ENCODE peak calls at places on chromosomes 13 and 19, in nine cellular contexts. J is GM23338; E is mammary epithelial cell; G is astrocyte of the spinal cord; Y is A549; U is brain microvascular endothelial cell; M is left ventricle myocardium inferior; P is CD8-positive, alpha-beta T cell; V is psoas muscle. I is an unnamed sample.

GRCh38 chr19:47637550-47637949 is 28.6 kb downstream of the BICRA start:
- DNase-seq in E (peak), P (no peak), G (no peak), V (no peak), U (peak), M (no peak), J (no peak), Y (no peak), I (peak)

GRCh38 chr19:16208064-16208759 is 10.5 kb downstream of the AP1M1 start:
- DNase-seq in J (no peak), Y (no peak), P (no peak), U (no peak), G (no peak), E (no peak), M (no peak), V (no peak), I (no peak)

GRCh38 chr13:108944760-108945159 is 315.3 kb downstream of the MYO16 start:
- DNase-seq in E (peak), U (no peak), P (no peak), M (no peak), V (no peak), J (no peak), Y (no peak), G (no peak), I (peak)

GRCh38 chr19:42421591-42422031 is 5.6 kb downstream of the LIPE start:
- DNase-seq in M (no peak), Y (no peak), J (no peak), V (no peak), P (no peak), U (no peak), G (no peak), E (peak), I (no peak)

GRCh38 chr13:96100457-96101220 is 10.7 kb downstream of the HS6ST3 start:
- DNase-seq in Y (no peak), J (peak), V (no peak), P (no peak), M (no peak), E (no peak), U (no peak), G (no peak), I (peak)

GRCh38 chr13:34189946-34190345 is 372.0 kb downstream of the RFC3 start:
- DNase-seq in G (no peak), P (no peak), U (no peak), J (no peak), V (no peak), Y (no peak), M (no peak), E (no peak), I (no peak)

GRCh38 chr19:7692417-7693088 is 9.4 kb downstream of the FCER2 start:
- DNase-seq in M (no peak), E (no peak), P (no peak), Y (no peak), V (no peak), J (no peak), G (no peak), U (no peak), I (no peak)

GRCh38 chr19:13012690-13013608 is 17.7 kb downstream of the NFIX start:
- DNase-seq in M (peak), V (peak), U (no peak), E (peak), J (peak), G (peak), P (no peak), Y (no peak), I (peak)

GRCh38 chr13:40261947-40262346 is 404.5 kb downstream of the FOXO1 start:
- DNase-seq in P (no peak), J (no peak), G (no peak), E (no peak), Y (no peak), M (no peak), U (no peak), V (no peak), I (no peak)

GRCh38 chr13:45411631-45412030 is 6.5 kb downstream of the SLC25A30 start:
- DNase-seq in M (no peak), Y (no peak), U (no peak), G (no peak), J (no peak), E (no peak), V (no peak), P (no peak), I (no peak)

GRCh38 chr19:6718111-6718740 is 2.2 kb downstream of the C3 start:
- DNase-seq in V (no peak), G (no peak), U (no peak), E (no peak), J (no peak), Y (no peak), M (no peak), P (no peak), I (no peak)

GRCh38 chr19:10006335-10006708 is 4.0 kb downstream of the COL5A3 start:
- DNase-seq in U (no peak), G (peak), V (peak), J (no peak), Y (no peak), M (peak), E (no peak), P (no peak), I (peak)

GRCh38 chr13:40651866-40652587 is 14.4 kb downstream of the FOXO1 start:
- DNase-seq in M (no peak), U (no peak), J (peak), V (no peak), P (no peak), G (no peak), Y (no peak), E (no peak), I (no peak)

GRCh38 chr19:48480476-48481190 is 11.5 kb downstream of the CYTH2 start:
- DNase-seq in P (peak), V (no peak), M (peak), J (peak), E (no peak), Y (no peak), G (peak), U (peak), I (peak)

GRCh38 chr19:3986260-3987041 is 1.2 kb upstream of the EEF2 start:
- DNase-seq in Y (peak), G (peak), U (peak), P (peak), J (peak), V (peak), E (peak), M (no peak), I (peak)

GRCh38 chr13:59043016-59043415 is 1120.7 kb downstream of the DIAPH3 start:
- DNase-seq in M (no peak), U (no peak), P (no peak), V (no peak), Y (no peak), E (no peak), J (peak), G (peak), I (no peak)

GRCh38 chr19:52237771-52238400 is 31.5 kb upstream of the ZNF766 start:
- DNase-seq in J (peak), U (peak), Y (no peak), P (peak), V (peak), G (peak), E (peak), M (peak), I (peak)

GRCh38 chr13:33207616-33207964 is 78.0 kb downstream of the STARD13 start:
- DNase-seq in G (peak), J (no peak), P (no peak), U (no peak), V (peak), M (no peak), Y (no peak), E (peak), I (peak)

GRCh38 chr13:43145556-43145955 is 122.2 kb downstream of the DNAJC15 start:
- DNase-seq in G (no peak), M (no peak), Y (no peak), P (no peak), U (no peak), E (no peak), J (no peak), V (no peak), I (no peak)

GRCh38 chr19:23439623-23440022 is 44.4 kb upstream of the ZNF91 start:
- DNase-seq in M (no peak), P (no peak), V (no peak), J (peak), G (no peak), E (no peak), Y (no peak), U (no peak), I (no peak)

GRCh38 chr13:70253411-70253810 is 145.2 kb upstream of the KLHL1 start:
- DNase-seq in Y (no peak), E (peak), P (no peak), V (no peak), M (no peak), G (no peak), J (no peak), U (peak), I (no peak)

GRCh38 chr13:24683833-24684599 is 3.8 kb downstream of the ATP12A start:
- DNase-seq in J (peak), E (peak), Y (peak), G (peak), V (peak), M (peak), U (peak), P (peak), I (peak)

GRCh38 chr19:18364826-18365528 is 21.0 kb upstream of the GDF15 start:
- DNase-seq in P (no peak), E (peak), U (peak), J (peak), G (peak), M (peak), Y (peak), V (no peak), I (peak)

GRCh38 chr13:77981191-77981925 is 62.7 kb upstream of the EDNRB start:
- DNase-seq in Y (no peak), M (no peak), V (no peak), E (peak), P (no peak), U (peak), J (no peak), G (peak), I (peak)

GRCh38 chr19:18594096-18594823 is 5.7 kb downstream of the REX1BD start:
- DNase-seq in M (peak), J (peak), P (peak), G (peak), V (peak), E (peak), U (peak), Y (peak), I (peak)

GRCh38 chr19:1412995-1413889 is 5.9 kb downstream of the DAZAP1 start:
- DNase-seq in J (no peak), M (no peak), G (no peak), P (no peak), U (no peak), Y (no peak), E (no peak), V (no peak), I (no peak)

GRCh38 chr19:5445667-5446066 is 9.6 kb upstream of the ZNRF4 start:
- DNase-seq in Y (no peak), E (peak), M (no peak), G (no peak), P (no peak), J (no peak), U (no peak), V (no peak), I (no peak)

GRCh38 chr13:101149735-101150380 is 266.4 kb downstream of the NALCN start:
- DNase-seq in U (peak), J (peak), G (peak), M (no peak), E (peak), P (no peak), V (no peak), Y (peak), I (peak)

GRCh38 chr13:66559093-66559492 is 671.0 kb downstream of the PCDH9 start:
- DNase-seq in E (no peak), J (no peak), U (no peak), V (no peak), G (no peak), Y (no peak), M (no peak), P (no peak), I (no peak)

GRCh38 chr13:24104723-24105122 is 55.8 kb upstream of the SPATA13 start:
- DNase-seq in Y (no peak), M (no peak), P (no peak), U (no peak), J (no peak), G (no peak), E (no peak), V (no peak), I (no peak)

GRCh38 chr19:38134538-38135149 is 89.4 kb downstream of the DPF1 start:
- DNase-seq in G (peak), V (no peak), Y (peak), J (peak), P (no peak), E (peak), M (no peak), U (peak), I (peak)

GRCh38 chr19:50870417-50871089 is 2.7 kb upstream of the KLK2 start:
- DNase-seq in U (no peak), M (no peak), J (peak), V (no peak), E (no peak), P (no peak), G (no peak), Y (peak), I (peak)

GRCh38 chr13:85798999-85799646 is at the start of gene SLITRK6:
- DNase-seq in U (peak), Y (peak), E (peak), V (no peak), M (no peak), J (peak), G (peak), P (no peak), I (peak)
- TF ChIP-seq CTCF in U (peak), Y (peak), E (peak), V (no peak), M (no peak), J (no peak), G (no peak), P (no peak), I (no peak)

GRCh38 chr13:26878465-26878864 is 117.9 kb upstream of the GPR12 start:
- DNase-seq in Y (no peak), V (no peak), E (no peak), M (no peak), J (no peak), U (no peak), G (no peak), P (no peak), I (no peak)

GRCh38 chr13:26867451-26868067 is 107.0 kb upstream of the GPR12 start:
- DNase-seq in E (peak), Y (peak), P (no peak), J (peak), V (no peak), G (peak), M (no peak), U (peak), I (peak)

GRCh38 chr13:26872444-26873173 is 112.0 kb upstream of the GPR12 start:
- DNase-seq in G (no peak), U (peak), E (peak), J (peak), Y (peak), M (peak), V (peak), P (peak), I (peak)

DNA sequence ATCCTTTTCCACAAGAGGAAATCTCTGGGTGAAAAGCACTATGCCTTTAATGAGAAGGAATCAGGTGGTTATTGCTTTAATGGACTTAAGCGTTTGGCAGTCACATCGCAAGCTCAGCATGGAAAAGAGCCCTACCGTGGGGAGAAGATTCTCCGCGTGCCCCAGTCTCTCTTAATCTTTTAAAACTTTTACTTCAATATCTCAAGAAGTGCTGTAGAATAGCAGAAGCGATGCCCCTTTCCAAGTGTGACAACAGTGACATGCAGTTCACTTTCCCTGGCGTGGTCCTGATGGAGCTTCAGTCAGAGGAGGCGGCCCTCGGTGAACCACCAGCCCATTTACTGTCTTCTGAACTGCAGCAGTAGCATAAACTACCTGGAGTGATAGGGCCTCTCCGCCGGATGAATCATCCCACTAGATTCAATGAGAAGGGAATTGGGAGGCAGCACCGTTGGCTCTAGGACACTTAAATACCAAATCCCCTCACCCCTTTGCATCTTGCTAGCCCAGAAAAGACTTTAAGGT is 112.7 kb upstream of the GPR12 start:
- DNase-seq in V (no peak), G (no peak), M (no peak), U (no peak), E (no peak), P (no peak), J (peak), Y (no peak), I (no peak)
- TF ChIP-seq CTCF in V (peak), G (no peak), M (no peak), U (no peak), E (no peak), P (no peak), J (no peak), Y (no peak), I (no peak)

GRCh38 chr19:29506619-29506911 is 19.2 kb upstream of the VSTM2B start:
- DNase-seq in E (no peak), J (no peak), M (no peak), P (no peak), U (no peak), G (no peak), Y (no peak), V (no peak), I (no peak)

GRCh38 chr19:29503140-29503758 is 22.5 kb upstream of the VSTM2B start:
- DNase-seq in J (no peak), Y (no peak), M (no peak), U (no peak), V (no peak), P (no peak), G (no peak), E (no peak), I (no peak)

GRCh38 chr19:29504454-29504853 is 21.3 kb upstream of the VSTM2B start:
- DNase-seq in U (no peak), J (no peak), M (no peak), V (no peak), E (no peak), Y (no peak), P (no peak), G (no peak), I (no peak)

GRCh38 chr19:29503785-29504184 is 22.0 kb upstream of the VSTM2B start:
- DNase-seq in Y (no peak), U (no peak), P (no peak), M (no peak), E (no peak), G (no peak), J (no peak), V (no peak), I (no peak)

GRCh38 chr19:29505034-29505824 is 20.6 kb upstream of the VSTM2B start:
- DNase-seq in V (no peak), Y (no peak), U (no peak), J (no peak), E (no peak), M (no peak), P (no peak), G (no peak), I (no peak)
- TF ChIP-seq CTCF in V (no peak), Y (no peak), U (no peak), J (no peak), E (no peak), M (no peak), P (no peak), G (no peak), I (no peak)

GRCh38 chr19:14475251-14476073 is at the start of gene PTGER1:
- DNase-seq in G (peak), E (peak), P (peak), M (no peak), J (peak), U (no peak), V (no peak), Y (no peak), I (peak)
- TF ChIP-seq CTCF in G (peak), E (no peak), P (no peak), M (peak), J (peak), U (peak), V (no peak), Y (no peak), I (peak)

DNA sequence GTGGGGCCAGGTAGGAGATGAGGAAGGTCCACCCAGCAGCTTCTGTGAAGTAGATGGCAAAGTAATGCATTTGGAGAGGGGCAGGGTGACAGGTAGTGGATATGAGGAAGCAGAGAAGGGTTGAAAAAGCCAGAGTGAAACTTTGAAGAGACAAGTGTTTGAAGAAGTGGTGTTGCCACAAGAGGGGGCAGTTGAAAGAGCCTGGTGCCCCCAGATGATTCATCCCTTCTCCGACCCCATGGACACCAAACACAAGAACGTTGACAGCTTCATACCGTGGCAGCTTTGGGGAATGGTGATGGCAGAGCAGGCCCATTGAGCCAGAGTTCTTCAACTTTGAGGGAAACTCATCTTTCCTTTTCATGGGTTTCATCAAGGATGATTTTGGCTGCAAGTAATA is 19.9 kb downstream of the IFNL3 start:
- DNase-seq in G (no peak), M (no peak), Y (no peak), E (no peak), V (no peak), J (peak), P (no peak), U (no peak), I (no peak)
- TF ChIP-seq CTCF in G (no peak), M (no peak), Y (no peak), E (no peak), V (no peak), J (peak), P (no peak), U (no peak), I (no peak)